ENCODE peak calls at places on chromosomes 2 and 18, in eight cellular contexts. One of them, this sample, is unnamed.

GRCh38 chr2:237414056-237414661 is at the start of gene COL6A3:
- DNase-seq in neural progenitor cell: no peak
- DNase-seq in GM23248: peak
- DNase-seq in OCI-LY7: no peak
- DNase-seq in HCT116: no peak
- DNase-seq in PC-3: no peak
- DNase-seq in GM23338: no peak
- DNase-seq in SK-N-SH: no peak
- DNase-seq in this sample: peak

GRCh38 chr2:136143603-136144451 is 25.9 kb upstream of the CXCR4 start:
- DNase-seq in neural progenitor cell: no peak
- DNase-seq in GM23248: no peak
- DNase-seq in OCI-LY7: no peak
- DNase-seq in HCT116: no peak
- DNase-seq in PC-3: no peak
- DNase-seq in GM23338: no peak
- DNase-seq in SK-N-SH: peak
- DNase-seq in this sample: no peak

GRCh38 chr2:126244937-126245336 is 411.0 kb upstream of the GYPC start:
- DNase-seq in neural progenitor cell: peak
- DNase-seq in GM23248: peak
- DNase-seq in OCI-LY7: peak
- DNase-seq in HCT116: no peak
- DNase-seq in PC-3: peak
- DNase-seq in GM23338: peak
- DNase-seq in SK-N-SH: peak
- DNase-seq in this sample: peak

GRCh38 chr2:31176742-31177141 is 38.5 kb upstream of the GALNT14 start:
- DNase-seq in neural progenitor cell: no peak
- DNase-seq in GM23248: no peak
- DNase-seq in OCI-LY7: no peak
- DNase-seq in HCT116: no peak
- DNase-seq in PC-3: no peak
- DNase-seq in GM23338: no peak
- DNase-seq in SK-N-SH: no peak
- DNase-seq in this sample: no peak

GRCh38 chr2:48841126-48841525 is 85.6 kb upstream of the LHCGR start:
- DNase-seq in neural progenitor cell: no peak
- DNase-seq in GM23248: no peak
- DNase-seq in OCI-LY7: no peak
- DNase-seq in HCT116: no peak
- DNase-seq in PC-3: no peak
- DNase-seq in GM23338: no peak
- DNase-seq in SK-N-SH: no peak
- DNase-seq in this sample: no peak

GRCh38 chr2:28025116-28025515 is 134.6 kb downstream of the BABAM2 start:
- DNase-seq in neural progenitor cell: no peak
- DNase-seq in GM23248: no peak
- DNase-seq in OCI-LY7: no peak
- DNase-seq in HCT116: no peak
- DNase-seq in PC-3: no peak
- DNase-seq in GM23338: no peak
- DNase-seq in SK-N-SH: no peak
- DNase-seq in this sample: no peak

GRCh38 chr18:21362921-21363320 is 120.9 kb downstream of the GREB1L start:
- DNase-seq in neural progenitor cell: no peak
- DNase-seq in GM23248: peak
- DNase-seq in OCI-LY7: no peak
- DNase-seq in HCT116: no peak
- DNase-seq in PC-3: no peak
- DNase-seq in GM23338: no peak
- DNase-seq in SK-N-SH: no peak
- DNase-seq in this sample: no peak

GRCh38 chr2:118616432-118616831 is 231.0 kb downstream of the EN1 start:
- DNase-seq in neural progenitor cell: no peak
- DNase-seq in GM23248: no peak
- DNase-seq in OCI-LY7: no peak
- DNase-seq in HCT116: no peak
- DNase-seq in PC-3: no peak
- DNase-seq in GM23338: no peak
- DNase-seq in SK-N-SH: no peak
- DNase-seq in this sample: no peak

GRCh38 chr2:174465327-174465726 is 21.5 kb downstream of the GPR155 start:
- DNase-seq in neural progenitor cell: peak
- DNase-seq in GM23248: peak
- DNase-seq in OCI-LY7: no peak
- DNase-seq in HCT116: no peak
- DNase-seq in PC-3: no peak
- DNase-seq in GM23338: peak
- DNase-seq in SK-N-SH: no peak
- DNase-seq in this sample: peak

GRCh38 chr2:61471905-61472805 is 1.3 kb upstream of the USP34 start:
- DNase-seq in neural progenitor cell: peak
- DNase-seq in GM23248: peak
- DNase-seq in OCI-LY7: peak
- DNase-seq in HCT116: no peak
- DNase-seq in PC-3: peak
- DNase-seq in GM23338: peak
- DNase-seq in SK-N-SH: peak
- DNase-seq in this sample: peak

GRCh38 chr2:55985406-55985805 is 61.8 kb upstream of the EFEMP1 start:
- DNase-seq in neural progenitor cell: no peak
- DNase-seq in GM23248: no peak
- DNase-seq in OCI-LY7: peak
- DNase-seq in HCT116: no peak
- DNase-seq in PC-3: no peak
- DNase-seq in GM23338: no peak
- DNase-seq in SK-N-SH: no peak
- DNase-seq in this sample: no peak

GRCh38 chr18:42675810-42676209 is 439.7 kb downstream of the RIT2 start:
- DNase-seq in neural progenitor cell: no peak
- DNase-seq in GM23248: no peak
- DNase-seq in OCI-LY7: no peak
- DNase-seq in HCT116: no peak
- DNase-seq in PC-3: no peak
- DNase-seq in GM23338: no peak
- DNase-seq in SK-N-SH: no peak
- DNase-seq in this sample: no peak

GRCh38 chr18:24262097-24262496 is 123.2 kb downstream of the CABYR start:
- DNase-seq in neural progenitor cell: no peak
- DNase-seq in GM23248: no peak
- DNase-seq in OCI-LY7: no peak
- DNase-seq in HCT116: no peak
- DNase-seq in PC-3: no peak
- DNase-seq in GM23338: no peak
- DNase-seq in SK-N-SH: no peak
- DNase-seq in this sample: no peak

GRCh38 chr2:197179744-197180498 is 130.7 kb downstream of the ANKRD44 start:
- DNase-seq in neural progenitor cell: no peak
- DNase-seq in GM23248: peak
- DNase-seq in OCI-LY7: no peak
- DNase-seq in HCT116: no peak
- DNase-seq in PC-3: peak
- DNase-seq in GM23338: no peak
- DNase-seq in SK-N-SH: peak
- DNase-seq in this sample: no peak

GRCh38 chr2:287471-287885 is 413 bp downstream of the ALKAL2 start:
- DNase-seq in neural progenitor cell: peak
- DNase-seq in GM23248: peak
- DNase-seq in OCI-LY7: no peak
- DNase-seq in HCT116: no peak
- DNase-seq in PC-3: no peak
- DNase-seq in GM23338: peak
- DNase-seq in SK-N-SH: peak
- DNase-seq in this sample: peak

GRCh38 chr2:120825370-120826259 is 89.9 kb downstream of the GLI2 start:
- DNase-seq in neural progenitor cell: no peak
- DNase-seq in GM23248: peak
- DNase-seq in OCI-LY7: no peak
- DNase-seq in HCT116: no peak
- DNase-seq in PC-3: no peak
- DNase-seq in GM23338: no peak
- DNase-seq in SK-N-SH: peak
- DNase-seq in this sample: peak

GRCh38 chr2:38691994-38692393 is 26.1 kb downstream of the GALM start:
- DNase-seq in neural progenitor cell: no peak
- DNase-seq in GM23248: no peak
- DNase-seq in OCI-LY7: no peak
- DNase-seq in HCT116: no peak
- DNase-seq in PC-3: peak
- DNase-seq in GM23338: no peak
- DNase-seq in SK-N-SH: no peak
- DNase-seq in this sample: no peak

GRCh38 chr2:70133521-70134348 is 46.5 kb downstream of the PCBP1 start:
- DNase-seq in neural progenitor cell: no peak
- DNase-seq in GM23248: no peak
- DNase-seq in OCI-LY7: no peak
- DNase-seq in HCT116: no peak
- DNase-seq in PC-3: no peak
- DNase-seq in GM23338: no peak
- DNase-seq in SK-N-SH: no peak
- DNase-seq in this sample: no peak

GRCh38 chr2:205687018-205687956 is 5.0 kb downstream of the NRP2 start:
- DNase-seq in neural progenitor cell: no peak
- DNase-seq in GM23248: no peak
- DNase-seq in OCI-LY7: no peak
- DNase-seq in HCT116: no peak
- DNase-seq in PC-3: no peak
- DNase-seq in GM23338: no peak
- DNase-seq in SK-N-SH: no peak
- DNase-seq in this sample: no peak

GRCh38 chr2:235217814-235218213 is 266.0 kb downstream of the SH3BP4 start:
- DNase-seq in neural progenitor cell: no peak
- DNase-seq in GM23248: peak
- DNase-seq in OCI-LY7: no peak
- DNase-seq in HCT116: no peak
- DNase-seq in PC-3: no peak
- DNase-seq in GM23338: no peak
- DNase-seq in SK-N-SH: no peak
- DNase-seq in this sample: no peak
- TF ChIP-seq EZH2phosphoT487 in neural progenitor cell: no peak
- TF ChIP-seq EZH2phosphoT487 in GM23248: no peak
- TF ChIP-seq EZH2phosphoT487 in OCI-LY7: no peak
- TF ChIP-seq EZH2phosphoT487 in HCT116: no peak
- TF ChIP-seq EZH2phosphoT487 in PC-3: no peak
- TF ChIP-seq EZH2phosphoT487 in GM23338: no peak
- TF ChIP-seq EZH2phosphoT487 in SK-N-SH: no peak
- TF ChIP-seq EZH2phosphoT487 in this sample: no peak

GRCh38 chr18:50285631-50286321 is 1.7 kb downstream of the CXXC1 start:
- DNase-seq in neural progenitor cell: no peak
- DNase-seq in GM23248: no peak
- DNase-seq in OCI-LY7: no peak
- DNase-seq in HCT116: no peak
- DNase-seq in PC-3: no peak
- DNase-seq in GM23338: no peak
- DNase-seq in SK-N-SH: no peak
- DNase-seq in this sample: no peak

GRCh38 chr18:50285071-50285470 is 2.4 kb downstream of the CXXC1 start:
- DNase-seq in neural progenitor cell: no peak
- DNase-seq in GM23248: no peak
- DNase-seq in OCI-LY7: no peak
- DNase-seq in HCT116: no peak
- DNase-seq in PC-3: no peak
- DNase-seq in GM23338: no peak
- DNase-seq in SK-N-SH: no peak
- DNase-seq in this sample: no peak

GRCh38 chr18:50287441-50288347 is at the start of gene CXXC1:
- DNase-seq in neural progenitor cell: peak
- DNase-seq in GM23248: peak
- DNase-seq in OCI-LY7: peak
- DNase-seq in HCT116: peak
- DNase-seq in PC-3: peak
- DNase-seq in GM23338: peak
- DNase-seq in SK-N-SH: peak
- DNase-seq in this sample: peak

GRCh38 chr18:50287028-50287440 is 458 bp downstream of the CXXC1 start:
- DNase-seq in neural progenitor cell: no peak
- DNase-seq in GM23248: no peak
- DNase-seq in OCI-LY7: no peak
- DNase-seq in HCT116: no peak
- DNase-seq in PC-3: no peak
- DNase-seq in GM23338: no peak
- DNase-seq in SK-N-SH: no peak
- DNase-seq in this sample: no peak

GRCh38 chr18:50286391-50287027 is 983 bp downstream of the CXXC1 start:
- DNase-seq in neural progenitor cell: peak
- DNase-seq in GM23248: peak
- DNase-seq in OCI-LY7: peak
- DNase-seq in HCT116: peak
- DNase-seq in PC-3: peak
- DNase-seq in GM23338: peak
- DNase-seq in SK-N-SH: peak
- DNase-seq in this sample: no peak
- TF ChIP-seq EZH2phosphoT487 in neural progenitor cell: no peak
- TF ChIP-seq EZH2phosphoT487 in GM23248: no peak
- TF ChIP-seq EZH2phosphoT487 in OCI-LY7: no peak
- TF ChIP-seq EZH2phosphoT487 in HCT116: no peak
- TF ChIP-seq EZH2phosphoT487 in PC-3: no peak
- TF ChIP-seq EZH2phosphoT487 in GM23338: no peak
- TF ChIP-seq EZH2phosphoT487 in SK-N-SH: no peak
- TF ChIP-seq EZH2phosphoT487 in this sample: no peak

GRCh38 chr2:176583530-176584101 is 314.4 kb downstream of the MTX2 start:
- DNase-seq in neural progenitor cell: no peak
- DNase-seq in GM23248: peak
- DNase-seq in OCI-LY7: no peak
- DNase-seq in HCT116: no peak
- DNase-seq in PC-3: peak
- DNase-seq in GM23338: no peak
- DNase-seq in SK-N-SH: no peak
- DNase-seq in this sample: no peak
- TF ChIP-seq EZH2phosphoT487 in neural progenitor cell: no peak
- TF ChIP-seq EZH2phosphoT487 in GM23248: no peak
- TF ChIP-seq EZH2phosphoT487 in OCI-LY7: no peak
- TF ChIP-seq EZH2phosphoT487 in HCT116: no peak
- TF ChIP-seq EZH2phosphoT487 in PC-3: no peak
- TF ChIP-seq EZH2phosphoT487 in GM23338: no peak
- TF ChIP-seq EZH2phosphoT487 in SK-N-SH: no peak
- TF ChIP-seq EZH2phosphoT487 in this sample: no peak

GRCh38 chr2:191318037-191318728 is 73.0 kb downstream of the MYO1B start:
- DNase-seq in neural progenitor cell: no peak
- DNase-seq in GM23248: peak
- DNase-seq in OCI-LY7: no peak
- DNase-seq in HCT116: no peak
- DNase-seq in PC-3: no peak
- DNase-seq in GM23338: no peak
- DNase-seq in SK-N-SH: no peak
- DNase-seq in this sample: no peak

GRCh38 chr2:191320881-191321280 is 75.7 kb downstream of the MYO1B start:
- DNase-seq in neural progenitor cell: no peak
- DNase-seq in GM23248: peak
- DNase-seq in OCI-LY7: no peak
- DNase-seq in HCT116: no peak
- DNase-seq in PC-3: no peak
- DNase-seq in GM23338: no peak
- DNase-seq in SK-N-SH: no peak
- DNase-seq in this sample: no peak

GRCh38 chr2:191318729-191319078 is 73.5 kb downstream of the MYO1B start:
- DNase-seq in neural progenitor cell: peak
- DNase-seq in GM23248: peak
- DNase-seq in OCI-LY7: no peak
- DNase-seq in HCT116: peak
- DNase-seq in PC-3: peak
- DNase-seq in GM23338: peak
- DNase-seq in SK-N-SH: no peak
- DNase-seq in this sample: peak

GRCh38 chr2:191321861-191322662 is 76.9 kb downstream of the MYO1B start:
- DNase-seq in neural progenitor cell: peak
- DNase-seq in GM23248: peak
- DNase-seq in OCI-LY7: no peak
- DNase-seq in HCT116: peak
- DNase-seq in PC-3: peak
- DNase-seq in GM23338: peak
- DNase-seq in SK-N-SH: peak
- DNase-seq in this sample: no peak

GRCh38 chr2:191319181-191319580 is 74.0 kb downstream of the MYO1B start:
- DNase-seq in neural progenitor cell: no peak
- DNase-seq in GM23248: peak
- DNase-seq in OCI-LY7: no peak
- DNase-seq in HCT116: no peak
- DNase-seq in PC-3: peak
- DNase-seq in GM23338: no peak
- DNase-seq in SK-N-SH: no peak
- DNase-seq in this sample: no peak
- TF ChIP-seq EZH2phosphoT487 in neural progenitor cell: no peak
- TF ChIP-seq EZH2phosphoT487 in GM23248: no peak
- TF ChIP-seq EZH2phosphoT487 in OCI-LY7: no peak
- TF ChIP-seq EZH2phosphoT487 in HCT116: no peak
- TF ChIP-seq EZH2phosphoT487 in PC-3: no peak
- TF ChIP-seq EZH2phosphoT487 in GM23338: no peak
- TF ChIP-seq EZH2phosphoT487 in SK-N-SH: no peak
- TF ChIP-seq EZH2phosphoT487 in this sample: no peak